ENCODE peak calls at places on chromosomes 16 and 17, in ten cellular contexts. H is bronchial epithelial cell; F is GM06990; Q is T-helper 2 cell; Y is activated CD4-positive, alpha-beta T cell treated with anti-CD3 and anti-CD28 coated beads, Interleukin-2, amount 50 U/mL, for 48 hours; K is AG08396; A is AG04450; Z is CD8-positive, alpha-beta T cell; T is midbrain; P is prostate gland. R is an unnamed sample.

GRCh38 chr17:56499799-56500388 is 93.6 kb upstream of the NOG start:
- DNase-seq in T (no peak), H (peak; percentile 50), Q (no peak), F (no peak), P (no peak), A (no peak), Y (peak; percentile 23), K (no peak), Z (no peak), R (peak; percentile 19)

GRCh38 chr17:30091166-30091670 is 25.4 kb upstream of the NSRP1 start:
- DNase-seq in K (no peak), F (no peak), H (no peak), Z (no peak), Y (no peak), T (no peak), Q (no peak), A (no peak), P (no peak), R (no peak)

GRCh38 chr16:14462811-14463210 is 167.2 kb downstream of the PARN start:
- DNase-seq in T (no peak), F (no peak), H (peak; percentile 79), Y (no peak), A (no peak), Z (no peak), P (no peak), K (no peak), Q (no peak), R (no peak)

GRCh38 chr16:71628810-71629209 is 2.8 kb downstream of the MARVELD3 start:
- DNase-seq in K (no peak), P (no peak), H (peak; percentile 79), Z (no peak), A (no peak), T (no peak), Q (no peak), Y (no peak), F (no peak), R (peak; percentile 42)

GRCh38 chr17:37447641-37448040 is 41.0 kb downstream of the TADA2A start:
- DNase-seq in A (no peak), Y (no peak), Q (no peak), F (no peak), H (peak; percentile 78), P (no peak), T (no peak), Z (no peak), K (peak; percentile 31), R (peak; percentile 26)

GRCh38 chr16:23110257-23110899 is 38.9 kb downstream of the USP31 start:
- DNase-seq in H (peak; percentile 87), P (no peak), T (no peak), Z (no peak), F (no peak), Q (no peak), Y (no peak), K (no peak), A (no peak), R (no peak)

GRCh38 chr17:49494937-49495841 is at the start of gene NGFR:
- DNase-seq in Y (peak; percentile 52), F (peak; percentile 63), P (no peak), Q (peak; percentile 32), A (no peak), H (peak; percentile 27), Z (no peak), T (peak; percentile 72), K (peak; percentile 79), R (no peak)

GRCh38 chr17:75763613-75764416 is 1.2 kb downstream of the GALK1 start:
- DNase-seq in H (peak; percentile 48), T (no peak), Z (no peak), K (no peak), F (no peak), A (no peak), P (no peak), Y (no peak), Q (no peak), R (no peak)

GRCh38 chr17:81125573-81126081 is 39.7 kb upstream of the PVALEF start:
- DNase-seq in T (no peak), P (no peak), F (no peak), H (no peak), Q (no peak), Y (no peak), K (no peak), Z (no peak), A (no peak), R (peak; percentile 85)

GRCh38 chr17:40750391-40750790 is 4.7 kb downstream of the KRT25 start:
- DNase-seq in K (no peak), Z (no peak), Y (no peak), Q (no peak), H (no peak), T (no peak), A (no peak), F (no peak), P (no peak), R (no peak)

GRCh38 chr17:45895304-45895968 is 1.1 kb downstream of the MAPT start:
- DNase-seq in A (no peak), K (no peak), F (peak; percentile 35), H (no peak), Z (no peak), P (no peak), Y (peak; percentile 25), T (peak; percentile 47), Q (no peak), R (no peak)

GRCh38 chr17:64281962-64282752 is 19.1 kb upstream of the TEX2 start:
- DNase-seq in Z (no peak), Y (peak; percentile 48), A (peak; percentile 61), K (peak; percentile 68), F (no peak), Q (no peak), H (peak; percentile 67), T (peak; percentile 55), P (peak; percentile 46), R (peak; percentile 54)

GRCh38 chr17:39027440-39028035 is 60.3 kb upstream of the FBXO47 start:
- DNase-seq in Z (no peak), A (no peak), Q (no peak), P (no peak), K (no peak), Y (no peak), H (no peak), T (no peak), F (no peak), R (no peak)

GRCh38 chr17:73585583-73585982 is 58.7 kb downstream of the SDK2 start:
- DNase-seq in Z (no peak), F (no peak), Q (no peak), Y (no peak), H (no peak), T (no peak), A (no peak), P (no peak), K (no peak), R (no peak)

GRCh38 chr17:29931253-29931932 is 1.4 kb upstream of the SSH2 start:
- DNase-seq in H (peak; percentile 71), Z (peak; percentile 27), Y (peak; percentile 62), Q (peak; percentile 13), F (peak; percentile 79), A (peak; percentile 51), T (peak; percentile 90), K (peak; percentile 55), P (peak; percentile 68), R (no peak)

GRCh38 chr16:67259705-67260104 is 10.9 kb downstream of the SLC9A5 start:
- DNase-seq in F (no peak), P (no peak), T (no peak), K (no peak), Y (no peak), Z (no peak), H (no peak), A (no peak), Q (no peak), R (no peak)

GRCh38 chr16:46886764-46887523 is 2.8 kb downstream of the GPT2 start:
- DNase-seq in Q (no peak), Z (no peak), T (peak; percentile 34), Y (no peak), K (no peak), F (no peak), P (no peak), H (no peak), A (no peak), R (no peak)

GRCh38 chr16:23357761-23358290 is 55.7 kb downstream of the SCNN1B start:
- DNase-seq in F (no peak), Y (no peak), H (no peak), T (no peak), A (no peak), Z (no peak), Q (no peak), P (no peak), K (no peak), R (no peak)

GRCh38 chr17:55521193-55521592 is 9.9 kb upstream of the SMIM36 start:
- DNase-seq in P (no peak), Z (no peak), Q (no peak), F (no peak), A (no peak), K (no peak), Y (no peak), T (no peak), H (no peak), R (no peak)

GRCh38 chr16:82960923-82961322 is 334.2 kb downstream of the CDH13 start:
- DNase-seq in K (no peak), P (no peak), H (no peak), Z (no peak), T (no peak), F (no peak), A (no peak), Y (no peak), Q (no peak), R (no peak)

GRCh38 chr17:59387351-59388069 is 56.1 kb downstream of the YPEL2 start:
- DNase-seq in H (no peak), A (no peak), K (no peak), Z (no peak), P (no peak), Y (no peak), Q (no peak), F (no peak), T (no peak), R (no peak)

GRCh38 chr17:83186226-83186625 is 106.8 kb downstream of the METRNL start:
- DNase-seq in T (no peak), H (no peak), Q (no peak), Y (no peak), P (no peak), F (no peak), Z (no peak), K (no peak), A (no peak), R (no peak)

GRCh38 chr16:71648921-71649320 is 22.9 kb downstream of the MARVELD3 start:
- DNase-seq in F (no peak), H (peak; percentile 7), Y (no peak), Q (no peak), A (no peak), T (no peak), K (no peak), P (no peak), Z (no peak), R (no peak)

GRCh38 chr17:57021226-57021940 is 43.5 kb downstream of the SCPEP1 start:
- DNase-seq in Z (no peak), T (no peak), H (peak; percentile 93), Q (no peak), Y (no peak), F (no peak), P (peak; percentile 94), A (no peak), K (no peak), R (no peak)

GRCh38 chr17:46037722-46038255 is 38.7 kb downstream of the STH start:
- DNase-seq in T (no peak), P (no peak), Q (no peak), A (no peak), F (no peak), K (no peak), Y (no peak), H (no peak), Z (no peak), R (no peak)

GRCh38 chr16:73846292-73846849 is 450.2 kb upstream of the PSMD7 start:
- DNase-seq in H (no peak), Z (no peak), F (no peak), K (no peak), T (peak; percentile 30), Q (no peak), A (no peak), Y (no peak), P (no peak), R (no peak)

GRCh38 chr16:68388124-68388523 is 60.2 kb downstream of the SMPD3 start:
- DNase-seq in Q (no peak), T (no peak), K (no peak), A (no peak), H (no peak), Z (no peak), Y (no peak), F (no peak), P (no peak), R (no peak)

GRCh38 chr17:81129289-81129688 is 36.0 kb upstream of the PVALEF start:
- DNase-seq in Y (no peak), K (no peak), Z (no peak), F (no peak), A (no peak), H (no peak), Q (no peak), P (no peak), T (peak; percentile 63), R (no peak)

R was measured in H54.